ENCODE peak calls at places on chromosomes 12 and 14, in ten cellular contexts. One of them, this sample, is unnamed.

GRCh38 chr12:109558374-109559199 is 14.7 kb downstream of the MMAB start:
- DNase-seq in A549: no peak
- DNase-seq in heart left ventricle: no peak
- DNase-seq in ovary: no peak
- DNase-seq in K562: no peak
- DNase-seq in esophagus squamous epithelium: no peak
- DNase-seq in endothelial cell of umbilical vein: no peak
- DNase-seq in lower leg skin: no peak
- DNase-seq in gastrocnemius medialis: no peak
- DNase-seq in breast epithelium: no peak
- DNase-seq in this sample: no peak

GRCh38 chr14:57057803-57058202 is 210.9 kb downstream of the EXOC5 start:
- DNase-seq in A549: no peak
- DNase-seq in heart left ventricle: no peak
- DNase-seq in ovary: no peak
- DNase-seq in K562: no peak
- DNase-seq in esophagus squamous epithelium: no peak
- DNase-seq in endothelial cell of umbilical vein: no peak
- DNase-seq in lower leg skin: no peak
- DNase-seq in gastrocnemius medialis: no peak
- DNase-seq in breast epithelium: no peak
- DNase-seq in this sample: no peak

GRCh38 chr12:91482231-91482630 is 299.6 kb upstream of the DCN start:
- DNase-seq in A549: no peak
- DNase-seq in heart left ventricle: no peak
- DNase-seq in ovary: no peak
- DNase-seq in K562: no peak
- DNase-seq in esophagus squamous epithelium: no peak
- DNase-seq in endothelial cell of umbilical vein: no peak
- DNase-seq in lower leg skin: no peak
- DNase-seq in gastrocnemius medialis: no peak
- DNase-seq in breast epithelium: no peak
- DNase-seq in this sample: no peak

GRCh38 chr12:52082988-52083637 is 3.6 kb downstream of the SMIM41 start:
- DNase-seq in A549: peak
- DNase-seq in heart left ventricle: peak
- DNase-seq in ovary: peak
- DNase-seq in K562: peak
- DNase-seq in esophagus squamous epithelium: no peak
- DNase-seq in endothelial cell of umbilical vein: peak
- DNase-seq in lower leg skin: no peak
- DNase-seq in gastrocnemius medialis: no peak
- DNase-seq in breast epithelium: peak
- DNase-seq in this sample: peak

GRCh38 chr14:71358209-71358931 is 451.1 kb downstream of the PCNX1 start:
- DNase-seq in A549: no peak
- DNase-seq in heart left ventricle: no peak
- DNase-seq in ovary: no peak
- DNase-seq in K562: no peak
- DNase-seq in esophagus squamous epithelium: no peak
- DNase-seq in endothelial cell of umbilical vein: no peak
- DNase-seq in lower leg skin: no peak
- DNase-seq in gastrocnemius medialis: no peak
- DNase-seq in breast epithelium: no peak
- DNase-seq in this sample: no peak

GRCh38 chr12:130847097-130847496 is 8.0 kb upstream of the STX2 start:
- DNase-seq in A549: no peak
- DNase-seq in heart left ventricle: no peak
- DNase-seq in ovary: no peak
- DNase-seq in K562: no peak
- DNase-seq in esophagus squamous epithelium: no peak
- DNase-seq in endothelial cell of umbilical vein: no peak
- DNase-seq in lower leg skin: no peak
- DNase-seq in gastrocnemius medialis: no peak
- DNase-seq in breast epithelium: no peak
- DNase-seq in this sample: no peak

GRCh38 chr12:953776-954175 is 4.3 kb upstream of the RAD52 start:
- DNase-seq in A549: no peak
- DNase-seq in heart left ventricle: no peak
- DNase-seq in ovary: no peak
- DNase-seq in K562: peak
- DNase-seq in esophagus squamous epithelium: no peak
- DNase-seq in endothelial cell of umbilical vein: peak
- DNase-seq in lower leg skin: no peak
- DNase-seq in gastrocnemius medialis: no peak
- DNase-seq in breast epithelium: no peak
- DNase-seq in this sample: peak

GRCh38 chr12:57031228-57031670 is 14.9 kb upstream of the TAC3 start:
- DNase-seq in A549: peak
- DNase-seq in heart left ventricle: no peak
- DNase-seq in ovary: no peak
- DNase-seq in K562: no peak
- DNase-seq in esophagus squamous epithelium: no peak
- DNase-seq in endothelial cell of umbilical vein: no peak
- DNase-seq in lower leg skin: no peak
- DNase-seq in gastrocnemius medialis: no peak
- DNase-seq in breast epithelium: no peak
- DNase-seq in this sample: peak

GRCh38 chr14:43003845-43004244 is 1397.2 kb downstream of the LRFN5 start:
- DNase-seq in A549: peak
- DNase-seq in heart left ventricle: no peak
- DNase-seq in ovary: no peak
- DNase-seq in K562: no peak
- DNase-seq in esophagus squamous epithelium: no peak
- DNase-seq in endothelial cell of umbilical vein: no peak
- DNase-seq in lower leg skin: no peak
- DNase-seq in gastrocnemius medialis: no peak
- DNase-seq in breast epithelium: no peak
- DNase-seq in this sample: peak

GRCh38 chr14:34754687-34755086 is 40.3 kb upstream of the CFL2 start:
- DNase-seq in A549: no peak
- DNase-seq in heart left ventricle: no peak
- DNase-seq in ovary: no peak
- DNase-seq in K562: no peak
- DNase-seq in esophagus squamous epithelium: no peak
- DNase-seq in endothelial cell of umbilical vein: no peak
- DNase-seq in lower leg skin: no peak
- DNase-seq in gastrocnemius medialis: no peak
- DNase-seq in breast epithelium: no peak
- DNase-seq in this sample: no peak

GRCh38 chr14:59013672-59014298 is 174.7 kb upstream of the DAAM1 start:
- DNase-seq in A549: peak
- DNase-seq in heart left ventricle: no peak
- DNase-seq in ovary: no peak
- DNase-seq in K562: no peak
- DNase-seq in esophagus squamous epithelium: no peak
- DNase-seq in endothelial cell of umbilical vein: no peak
- DNase-seq in lower leg skin: no peak
- DNase-seq in gastrocnemius medialis: no peak
- DNase-seq in breast epithelium: no peak
- DNase-seq in this sample: peak

GRCh38 chr12:25702553-25702952 is 149.5 kb upstream of the LMNTD1 start:
- DNase-seq in A549: no peak
- DNase-seq in heart left ventricle: no peak
- DNase-seq in ovary: no peak
- DNase-seq in K562: no peak
- DNase-seq in esophagus squamous epithelium: no peak
- DNase-seq in endothelial cell of umbilical vein: no peak
- DNase-seq in lower leg skin: no peak
- DNase-seq in gastrocnemius medialis: no peak
- DNase-seq in breast epithelium: no peak
- DNase-seq in this sample: no peak

GRCh38 chr12:92363295-92364146 is 217.9 kb upstream of the BTG1 start:
- DNase-seq in A549: no peak
- DNase-seq in heart left ventricle: peak
- DNase-seq in ovary: peak
- DNase-seq in K562: peak
- DNase-seq in esophagus squamous epithelium: no peak
- DNase-seq in endothelial cell of umbilical vein: peak
- DNase-seq in lower leg skin: peak
- DNase-seq in gastrocnemius medialis: peak
- DNase-seq in breast epithelium: no peak
- DNase-seq in this sample: no peak

GRCh38 chr14:37019488-37019887 is 152.9 kb downstream of the SLC25A21 start:
- DNase-seq in A549: no peak
- DNase-seq in heart left ventricle: no peak
- DNase-seq in ovary: no peak
- DNase-seq in K562: no peak
- DNase-seq in esophagus squamous epithelium: no peak
- DNase-seq in endothelial cell of umbilical vein: no peak
- DNase-seq in lower leg skin: no peak
- DNase-seq in gastrocnemius medialis: no peak
- DNase-seq in breast epithelium: no peak
- DNase-seq in this sample: peak

GRCh38 chr12:64160718-64161060 is 61.4 kb downstream of the KICS2 start:
- DNase-seq in A549: no peak
- DNase-seq in heart left ventricle: no peak
- DNase-seq in ovary: no peak
- DNase-seq in K562: no peak
- DNase-seq in esophagus squamous epithelium: no peak
- DNase-seq in endothelial cell of umbilical vein: peak
- DNase-seq in lower leg skin: no peak
- DNase-seq in gastrocnemius medialis: no peak
- DNase-seq in breast epithelium: no peak
- DNase-seq in this sample: no peak

GRCh38 chr12:111298583-111299436 is 70.1 kb downstream of the PHETA1 start:
- DNase-seq in A549: peak
- DNase-seq in heart left ventricle: peak
- DNase-seq in ovary: no peak
- DNase-seq in K562: peak
- DNase-seq in esophagus squamous epithelium: no peak
- DNase-seq in endothelial cell of umbilical vein: peak
- DNase-seq in lower leg skin: no peak
- DNase-seq in gastrocnemius medialis: no peak
- DNase-seq in breast epithelium: no peak
- DNase-seq in this sample: peak

GRCh38 chr12:11969437-11970154 is 101.1 kb upstream of the BCL2L14 start:
- DNase-seq in A549: no peak
- DNase-seq in heart left ventricle: no peak
- DNase-seq in ovary: no peak
- DNase-seq in K562: no peak
- DNase-seq in esophagus squamous epithelium: no peak
- DNase-seq in endothelial cell of umbilical vein: no peak
- DNase-seq in lower leg skin: no peak
- DNase-seq in gastrocnemius medialis: no peak
- DNase-seq in breast epithelium: no peak
- DNase-seq in this sample: no peak

GRCh38 chr12:49909826-49910225 is 6.1 kb upstream of the FAIM2 start:
- DNase-seq in A549: no peak
- DNase-seq in heart left ventricle: no peak
- DNase-seq in ovary: no peak
- DNase-seq in K562: peak
- DNase-seq in esophagus squamous epithelium: no peak
- DNase-seq in endothelial cell of umbilical vein: peak
- DNase-seq in lower leg skin: no peak
- DNase-seq in gastrocnemius medialis: no peak
- DNase-seq in breast epithelium: no peak
- DNase-seq in this sample: peak

GRCh38 chr12:91379051-91379775 is 196.6 kb upstream of the DCN start:
- DNase-seq in A549: no peak
- DNase-seq in heart left ventricle: no peak
- DNase-seq in ovary: no peak
- DNase-seq in K562: no peak
- DNase-seq in esophagus squamous epithelium: no peak
- DNase-seq in endothelial cell of umbilical vein: no peak
- DNase-seq in lower leg skin: no peak
- DNase-seq in gastrocnemius medialis: no peak
- DNase-seq in breast epithelium: no peak
- DNase-seq in this sample: no peak

DNA sequence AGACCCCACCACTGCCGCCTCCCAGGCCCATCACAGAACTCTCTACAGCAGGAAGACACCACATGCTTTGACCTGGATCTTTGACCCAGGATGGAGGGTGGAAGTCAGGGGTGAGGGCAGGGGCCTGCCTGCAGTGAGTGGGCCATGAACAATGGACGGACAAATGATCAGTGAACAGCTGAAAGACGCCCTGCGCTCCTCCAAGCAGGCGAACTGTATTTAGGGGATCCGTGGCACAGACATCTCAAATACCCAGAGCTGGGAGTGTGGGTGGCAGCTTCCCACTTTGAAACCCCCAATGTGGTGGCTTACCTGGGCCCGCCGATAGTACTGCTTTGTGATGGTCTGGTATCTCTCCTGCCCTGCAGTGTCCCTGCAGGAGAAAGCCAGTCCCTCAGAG is 8.7 kb upstream of the GPX2 start:
- DNase-seq in A549: no peak
- DNase-seq in heart left ventricle: no peak
- DNase-seq in ovary: no peak
- DNase-seq in K562: no peak
- DNase-seq in esophagus squamous epithelium: no peak
- DNase-seq in endothelial cell of umbilical vein: no peak
- DNase-seq in lower leg skin: no peak
- DNase-seq in gastrocnemius medialis: no peak
- DNase-seq in breast epithelium: no peak
- DNase-seq in this sample: no peak
- H3K4me3 ChIP-seq in A549: no peak
- H3K4me3 ChIP-seq in heart left ventricle: no peak
- H3K4me3 ChIP-seq in ovary: no peak
- H3K4me3 ChIP-seq in K562: no peak
- H3K4me3 ChIP-seq in esophagus squamous epithelium: no peak
- H3K4me3 ChIP-seq in endothelial cell of umbilical vein: no peak
- H3K4me3 ChIP-seq in lower leg skin: no peak
- H3K4me3 ChIP-seq in gastrocnemius medialis: no peak
- H3K4me3 ChIP-seq in breast epithelium: no peak
- H3K4me3 ChIP-seq in this sample: no peak

GRCh38 chr14:29521526-29522137 is 406.0 kb downstream of the PRKD1 start:
- DNase-seq in A549: no peak
- DNase-seq in heart left ventricle: no peak
- DNase-seq in ovary: no peak
- DNase-seq in K562: no peak
- DNase-seq in esophagus squamous epithelium: no peak
- DNase-seq in endothelial cell of umbilical vein: peak
- DNase-seq in lower leg skin: no peak
- DNase-seq in gastrocnemius medialis: no peak
- DNase-seq in breast epithelium: no peak
- DNase-seq in this sample: peak
- TF ChIP-seq CTCF in A549: no peak
- TF ChIP-seq CTCF in heart left ventricle: no peak
- TF ChIP-seq CTCF in ovary: no peak
- TF ChIP-seq CTCF in K562: peak
- TF ChIP-seq CTCF in esophagus squamous epithelium: no peak
- TF ChIP-seq CTCF in endothelial cell of umbilical vein: peak
- TF ChIP-seq CTCF in lower leg skin: no peak
- TF ChIP-seq CTCF in gastrocnemius medialis: no peak
- TF ChIP-seq CTCF in breast epithelium: no peak
- TF ChIP-seq CTCF in this sample: peak

GRCh38 chr12:9673404-9674225 is 4.1 kb downstream of the CLEC2D start:
- DNase-seq in A549: peak
- DNase-seq in heart left ventricle: peak
- DNase-seq in ovary: peak
- DNase-seq in K562: peak
- DNase-seq in esophagus squamous epithelium: no peak
- DNase-seq in endothelial cell of umbilical vein: peak
- DNase-seq in lower leg skin: no peak
- DNase-seq in gastrocnemius medialis: no peak
- DNase-seq in breast epithelium: no peak
- DNase-seq in this sample: peak
- TF ChIP-seq POLR2A in A549: no peak
- TF ChIP-seq POLR2A in heart left ventricle: no peak
- TF ChIP-seq POLR2A in ovary: no peak
- TF ChIP-seq POLR2A in K562: no peak
- TF ChIP-seq POLR2A in esophagus squamous epithelium: no peak
- TF ChIP-seq POLR2A in endothelial cell of umbilical vein: no peak
- TF ChIP-seq POLR2A in lower leg skin: no peak
- TF ChIP-seq POLR2A in gastrocnemius medialis: no peak
- TF ChIP-seq POLR2A in breast epithelium: no peak
- TF ChIP-seq POLR2A in this sample: no peak

GRCh38 chr14:24365600-24366374 is 2.2 kb upstream of the NFATC4 start:
- DNase-seq in A549: peak
- DNase-seq in heart left ventricle: peak
- DNase-seq in ovary: peak
- DNase-seq in K562: no peak
- DNase-seq in esophagus squamous epithelium: no peak
- DNase-seq in endothelial cell of umbilical vein: peak
- DNase-seq in lower leg skin: peak
- DNase-seq in gastrocnemius medialis: peak
- DNase-seq in breast epithelium: peak
- DNase-seq in this sample: peak
- H3K4me3 ChIP-seq in A549: peak
- H3K4me3 ChIP-seq in heart left ventricle: peak
- H3K4me3 ChIP-seq in ovary: peak
- H3K4me3 ChIP-seq in K562: peak
- H3K4me3 ChIP-seq in esophagus squamous epithelium: peak
- H3K4me3 ChIP-seq in endothelial cell of umbilical vein: peak
- H3K4me3 ChIP-seq in lower leg skin: no peak
- H3K4me3 ChIP-seq in gastrocnemius medialis: peak
- H3K4me3 ChIP-seq in breast epithelium: peak
- H3K4me3 ChIP-seq in this sample: peak

This sample was measured in NB4.